ENCODE peak calls at places on chromosomes 5 and 9, in five cellular contexts. P is K562, O is GM12878, K is HepG2, T is H1. Q is an unnamed sample.
A peak's percentile ranks its signal among the peaks of the same experiment; 100 is the strongest.

GRCh38 chr9:104743377-104743985 is 4.0 kb upstream of the NIPSNAP3A start:
- DNase-seq in P (peak; percentile 82), O (peak; percentile 58), T (no peak), K (peak; percentile 68), Q (peak; percentile 59)

GRCh38 chr5:146852089-146852488 is 26.5 kb downstream of the PPP2R2B start:
- DNase-seq in T (no peak), K (no peak), O (no peak), P (no peak), Q (no peak)

GRCh38 chr9:130186051-130186450 is 13.8 kb downstream of the NCS1 start:
- DNase-seq in P (no peak), K (no peak), T (no peak), O (no peak), Q (peak; percentile 53)

GRCh38 chr9:21872696-21873095 is 70.3 kb downstream of the MTAP start:
- DNase-seq in O (no peak), K (no peak), P (no peak), T (no peak), Q (peak; percentile 9)

GRCh38 chr9:76725885-76726284 is 38.4 kb upstream of the PCA3 start:
- DNase-seq in O (no peak), P (no peak), T (no peak), K (no peak), Q (no peak)

GRCh38 chr5:179438041-179438441 is 92.8 kb upstream of the ADAMTS2 start:
- DNase-seq in T (no peak), K (no peak), P (no peak), O (no peak), Q (peak; percentile 91)

GRCh38 chr5:76341935-76342334 is 61.1 kb upstream of the IQGAP2 start:
- DNase-seq in K (no peak), O (no peak), P (no peak), T (no peak), Q (no peak)

GRCh38 chr5:181204561-181205401 is at the start of gene TRIM7:
- DNase-seq in P (peak; percentile 67), O (no peak), K (no peak), T (no peak), Q (peak; percentile 72)

GRCh38 chr9:4196886-4197285 is 103.0 kb downstream of the GLIS3 start:
- DNase-seq in K (no peak), P (no peak), T (no peak), O (no peak), Q (no peak)

GRCh38 chr9:72145093-72145492 is 4.1 kb upstream of the GDA start:
- DNase-seq in O (no peak), K (no peak), T (no peak), P (no peak), Q (no peak)

GRCh38 chr5:4994994-4995393 is 145.1 kb upstream of the ADAMTS16 start:
- DNase-seq in T (no peak), P (no peak), O (no peak), K (no peak), Q (no peak)

GRCh38 chr5:34652916-34653315 is 3.2 kb upstream of the RAI14 start:
- DNase-seq in K (no peak), P (no peak), O (no peak), T (no peak), Q (no peak)

GRCh38 chr9:81633952-81634421 is 55.4 kb downstream of the TLE1 start:
- DNase-seq in O (no peak), T (no peak), K (peak; percentile 94), P (no peak), Q (no peak)

GRCh38 chr5:62489471-62489870 is 76.9 kb downstream of the IPO11 start:
- DNase-seq in O (no peak), K (no peak), T (no peak), P (no peak), Q (no peak)

GRCh38 chr5:140595538-140595937 is 30.9 kb downstream of the SLC35A4 start:
- DNase-seq in T (no peak), O (no peak), P (peak; percentile 52), K (peak; percentile 36), Q (no peak)

GRCh38 chr5:79242242-79243039 is 6.5 kb downstream of the JMY start:
- DNase-seq in T (no peak), P (no peak), K (no peak), O (no peak), Q (no peak)

GRCh38 chr9:126516936-126517750 is 96.6 kb upstream of the LMX1B start:
- DNase-seq in O (no peak), K (peak; percentile 87), T (peak; percentile 64), P (no peak), Q (peak; percentile 80)

GRCh38 chr5:76367623-76368366 is 35.3 kb upstream of the IQGAP2 start:
- DNase-seq in K (no peak), T (no peak), O (peak; percentile 44), P (peak; percentile 42), Q (no peak)

GRCh38 chr9:36486933-36487481 is 85.7 kb upstream of the MELK start:
- DNase-seq in K (peak; percentile 28), O (no peak), P (peak; percentile 50), T (peak; percentile 65), Q (peak; percentile 77)

GRCh38 chr5:154042751-154043150 is 4.0 kb downstream of the MFAP3 start:
- DNase-seq in K (no peak), P (no peak), O (no peak), T (no peak), Q (no peak)

GRCh38 chr5:140633081-140633471 is at the start of gene CD14:
- DNase-seq in T (no peak), K (peak; percentile 53), O (no peak), P (no peak), Q (no peak)

DNA sequence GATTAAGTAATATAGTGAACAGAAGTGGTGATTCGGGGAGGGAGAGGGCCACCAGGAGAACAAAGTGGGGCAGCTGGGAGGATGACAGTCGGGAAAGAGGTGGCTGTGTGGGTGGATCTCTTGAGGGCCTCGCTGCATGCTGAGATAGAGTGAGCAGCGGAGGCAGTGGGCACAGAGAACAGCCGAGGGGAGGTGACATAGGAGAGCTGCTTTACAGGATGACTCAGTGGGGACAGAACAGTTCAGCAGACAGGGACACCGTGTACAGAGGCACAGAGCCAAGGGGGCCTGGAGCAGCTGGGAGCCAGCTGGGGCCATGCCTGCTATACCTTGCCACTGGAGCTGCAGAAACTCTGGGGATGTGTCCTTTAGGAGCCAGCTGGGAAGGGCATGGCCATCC is 273.9 kb downstream of the GADD45G start:
- DNase-seq in T (peak; percentile 35), O (no peak), P (peak; percentile 0), K (peak; percentile 12), Q (peak; percentile 49)
- TF ChIP-seq MAX in T (no peak), O (no peak), P (no peak), K (no peak), Q (no peak)

GRCh38 chr5:38446029-38446522 is 110.4 kb downstream of the LIFR start:
- DNase-seq in O (no peak), P (no peak), K (no peak), T (no peak), Q (no peak)

GRCh38 chr5:38443390-38443789 is 113.1 kb downstream of the LIFR start:
- DNase-seq in T (no peak), O (no peak), K (peak; percentile 16), P (peak; percentile 12), Q (no peak)

GRCh38 chr5:38445374-38446028 is 110.9 kb downstream of the LIFR start:
- DNase-seq in O (no peak), K (no peak), T (no peak), P (peak; percentile 23), Q (no peak)

GRCh38 chr5:38438757-38439156 is 117.7 kb downstream of the LIFR start:
- DNase-seq in P (no peak), T (no peak), O (no peak), K (no peak), Q (no peak)

DNA sequence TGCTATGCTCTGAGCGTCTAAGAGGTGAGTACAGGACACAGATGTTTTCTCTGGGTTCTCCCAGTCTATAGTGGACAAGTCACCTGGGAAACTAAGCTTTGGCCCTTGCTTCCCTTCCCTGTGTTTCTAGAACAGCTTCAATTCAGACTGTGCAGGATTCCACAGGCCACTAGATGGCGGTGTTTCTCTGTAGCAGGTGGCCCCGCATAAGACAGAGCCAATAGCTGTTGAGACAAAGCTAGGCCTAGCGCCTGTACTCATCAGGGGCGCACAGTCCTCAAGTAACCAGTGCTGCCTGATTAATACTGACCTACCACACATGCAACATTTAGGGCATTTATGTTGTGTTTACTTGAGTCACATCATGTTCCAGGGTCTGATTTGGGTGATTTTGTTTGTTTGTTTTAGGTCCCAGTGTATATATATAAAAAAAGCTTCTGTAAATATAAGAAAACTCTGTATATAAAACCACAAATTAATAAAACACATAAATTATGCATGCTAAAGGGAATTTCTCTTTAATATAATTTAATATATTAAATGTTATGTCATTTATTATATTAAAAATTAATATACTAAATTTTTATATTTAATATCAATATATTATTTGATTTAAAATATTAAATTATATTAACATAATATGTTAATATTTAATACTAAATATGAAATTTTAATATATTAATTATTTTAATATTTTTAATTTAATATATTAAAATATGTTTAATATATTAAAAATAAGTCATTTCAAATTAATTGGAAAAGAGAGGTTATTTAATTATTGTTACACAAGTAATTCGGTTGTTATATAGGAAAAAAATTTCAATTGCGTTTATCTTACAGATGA is 114.5 kb downstream of the LIFR start:
- DNase-seq in P (peak; percentile 92), K (peak; percentile 87), O (peak; percentile 33), T (peak; percentile 89), Q (peak; percentile 86)
- TF ChIP-seq EP300 in P (no peak), K (no peak), O (no peak), T (no peak), Q (no peak)

DNA sequence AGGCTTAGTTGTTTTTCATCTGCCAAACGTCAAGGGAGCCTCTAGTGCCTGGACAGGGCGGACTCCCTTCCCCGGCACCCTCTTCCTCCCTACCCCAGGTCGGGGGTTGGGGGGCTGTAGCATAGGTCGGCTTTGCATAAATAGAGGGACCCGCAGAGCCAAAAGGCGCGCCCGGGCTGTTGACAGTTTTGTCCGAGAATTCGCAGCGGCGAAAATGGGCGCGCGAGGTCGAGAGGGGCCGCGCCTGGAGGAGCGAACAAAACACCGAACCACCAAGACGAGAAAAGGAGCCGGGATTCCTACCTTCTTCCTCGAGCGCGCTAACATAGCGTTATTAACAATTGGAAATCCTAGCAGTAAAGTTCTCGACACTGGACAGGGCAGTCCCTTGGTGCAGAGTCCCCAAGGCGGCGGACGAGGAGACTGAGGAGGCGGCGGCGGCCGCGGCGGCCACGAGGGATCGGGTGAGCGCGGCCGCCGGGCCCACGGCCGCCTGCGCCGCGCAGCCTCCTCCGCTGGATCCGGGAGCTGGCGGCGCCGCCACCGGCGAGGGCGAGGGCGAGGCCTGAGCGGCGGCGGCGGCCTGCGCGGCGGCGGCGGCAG is 1.8 kb downstream of the FOXD1 start:
- DNase-seq in T (peak; percentile 64), P (peak; percentile 25), K (no peak), O (no peak), Q (no peak)
- TF ChIP-seq SIN3A in T (no peak), P (no peak), K (no peak), O (no peak), Q (no peak)

DNA sequence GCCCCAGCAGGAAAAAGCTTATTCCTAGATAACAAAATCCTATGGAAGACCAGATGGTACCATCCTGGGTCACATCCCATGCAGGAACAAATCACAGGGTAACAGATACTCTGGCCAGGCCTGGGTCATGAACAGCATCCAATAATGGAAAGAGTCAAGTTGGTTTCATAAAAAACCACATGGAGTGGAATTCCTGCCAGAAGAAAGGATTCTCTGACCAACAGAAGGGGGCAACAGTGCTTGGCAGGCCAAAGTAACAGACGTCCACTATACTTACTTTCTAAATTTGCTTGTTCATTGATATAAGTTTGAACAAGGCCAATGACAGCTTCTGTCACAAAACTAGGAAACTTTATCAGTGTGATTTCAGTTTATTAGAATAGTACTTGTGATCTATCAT is 273.5 kb downstream of the ARRDC3 start:
- DNase-seq in O (no peak), K (no peak), T (no peak), P (no peak), Q (no peak)
- TF ChIP-seq MAX in O (no peak), K (no peak), T (no peak), P (no peak), Q (no peak)

GRCh38 chr9:93949694-93950449 is 5.3 kb downstream of the BARX1 start:
- DNase-seq in O (no peak), K (no peak), P (peak; percentile 47), T (peak; percentile 61), Q (no peak)
- TF ChIP-seq EP300 in O (no peak), K (no peak), P (no peak), T (no peak), Q (no peak)